ENCODE peak calls at places on chromosomes 12 and 14, in ten cellular contexts. A is gastrocnemius medialis; R is ACHN; K is neural progenitor cell; Z is NCI-H1436; B is stimulated activated CD8-positive, alpha-beta memory T cell treated with anti-CD3 and anti-CD28 coated beads, Interleukin-15, amount 100 ng/mL, for 24 hours; C is mesendoderm; T is LoVo; W is progenitor cell of endocrine pancreas; F is T-helper 2 cell. S is an unnamed sample.

GRCh38 chr14:103126088-103126872 is 3.0 kb downstream of the TNFAIP2 start:
- DNase-seq in K (no peak), B (no peak), C (no peak), W (no peak), R (no peak), F (no peak), A (no peak), Z (no peak), T (no peak), S (no peak)

GRCh38 chr12:16303939-16304338 is 26.5 kb upstream of the SLC15A5 start:
- DNase-seq in R (no peak), Z (no peak), B (no peak), T (no peak), A (no peak), F (no peak), K (no peak), C (no peak), W (no peak), S (no peak)

GRCh38 chr14:22200977-22201605 is 387.9 kb downstream of the DAD1 start:
- DNase-seq in R (peak), C (peak), W (no peak), Z (no peak), A (no peak), T (peak), F (no peak), K (peak), B (no peak), S (no peak)

GRCh38 chr12:84644936-84645335 is 267.7 kb downstream of the SLC6A15 start:
- DNase-seq in W (no peak), T (no peak), K (no peak), F (no peak), A (no peak), R (no peak), B (no peak), C (no peak), Z (no peak), S (no peak)

GRCh38 chr14:64928239-64929002 is 14.1 kb downstream of the GPX2 start:
- DNase-seq in B (no peak), Z (no peak), C (no peak), R (no peak), F (peak), A (no peak), W (no peak), K (no peak), T (no peak), S (no peak)

GRCh38 chr14:91980157-91980556 is 32.7 kb upstream of the FBLN5 start:
- DNase-seq in F (no peak), A (peak), B (no peak), K (no peak), W (no peak), T (peak), R (peak), C (no peak), Z (no peak), S (no peak)

GRCh38 chr14:77991128-77991772 is 178.9 kb upstream of the NRXN3 start:
- DNase-seq in K (peak), Z (no peak), C (peak), R (peak), A (no peak), B (no peak), T (no peak), F (no peak), W (no peak), S (no peak)

GRCh38 chr12:34289431-34290190 is 267.3 kb downstream of the ALG10 start:
- DNase-seq in A (no peak), R (no peak), W (peak), Z (no peak), B (no peak), F (no peak), C (no peak), T (no peak), K (no peak), S (no peak)

GRCh38 chr12:27535318-27535717 is 11.3 kb downstream of the PPFIBP1 start:
- DNase-seq in W (no peak), Z (no peak), C (no peak), K (no peak), F (no peak), A (no peak), B (no peak), T (no peak), R (no peak), S (no peak)

GRCh38 chr12:50243507-50243906 is 39.8 kb downstream of the LIMA1 start:
- DNase-seq in A (no peak), C (peak), T (no peak), F (no peak), Z (no peak), R (no peak), K (no peak), B (no peak), W (no peak), S (no peak)

GRCh38 chr14:90553921-90554336 is 157.1 kb downstream of the CALM1 start:
- DNase-seq in K (no peak), B (no peak), W (no peak), C (no peak), T (no peak), A (no peak), Z (no peak), F (peak), R (no peak), S (no peak)

GRCh38 chr12:56087220-56087619 is 7.3 kb downstream of the ERBB3 start:
- DNase-seq in C (no peak), K (no peak), B (no peak), R (no peak), F (no peak), Z (no peak), T (peak), W (no peak), A (no peak), S (peak)

GRCh38 chr12:53145383-53145782 is 35.1 kb upstream of the ZNF740 start:
- DNase-seq in A (no peak), C (no peak), F (no peak), R (no peak), W (no peak), T (no peak), Z (no peak), K (no peak), B (no peak), S (peak)

GRCh38 chr14:56379956-56380355 is 199.6 kb upstream of the TMEM260 start:
- DNase-seq in F (no peak), A (no peak), K (no peak), C (no peak), T (no peak), B (no peak), W (no peak), Z (no peak), R (no peak), S (no peak)

GRCh38 chr12:78430501-78430900 is 434.1 kb upstream of the SYT1 start:
- DNase-seq in Z (no peak), R (no peak), C (no peak), F (no peak), W (no peak), K (no peak), T (no peak), B (no peak), A (no peak), S (no peak)

S was measured in adrenal gland.